ENCODE peak calls at places on chromosomes 5 and 9, in eight cellular contexts. One of them, this sample, is unnamed.

GRCh38 chr5:84274585-84275468 is 109.9 kb downstream of the EDIL3 start:
- DNase-seq in hepatocyte: peak
- DNase-seq in GM23248: peak
- DNase-seq in MM.1S: peak
- DNase-seq in OCI-LY7: peak
- DNase-seq in SK-N-SH: peak
- DNase-seq in PC-3: peak
- DNase-seq in GM23338: peak
- DNase-seq in this sample: peak

GRCh38 chr9:112711050-112711689 is 6.7 kb downstream of the INIP start:
- DNase-seq in hepatocyte: peak
- DNase-seq in GM23248: peak
- DNase-seq in MM.1S: no peak
- DNase-seq in OCI-LY7: peak
- DNase-seq in SK-N-SH: peak
- DNase-seq in PC-3: peak
- DNase-seq in GM23338: peak
- DNase-seq in this sample: peak

GRCh38 chr5:11719888-11720481 is 184.3 kb downstream of the CTNND2 start:
- DNase-seq in hepatocyte: peak
- DNase-seq in GM23248: peak
- DNase-seq in MM.1S: peak
- DNase-seq in OCI-LY7: peak
- DNase-seq in SK-N-SH: peak
- DNase-seq in PC-3: peak
- DNase-seq in GM23338: peak
- DNase-seq in this sample: peak

GRCh38 chr9:106590759-106591505 is 272.0 kb upstream of the ZNF462 start:
- DNase-seq in hepatocyte: no peak
- DNase-seq in GM23248: no peak
- DNase-seq in MM.1S: no peak
- DNase-seq in OCI-LY7: no peak
- DNase-seq in SK-N-SH: no peak
- DNase-seq in PC-3: no peak
- DNase-seq in GM23338: no peak
- DNase-seq in this sample: no peak

GRCh38 chr5:126351138-126351537 is 72.1 kb upstream of the GRAMD2B start:
- DNase-seq in hepatocyte: peak
- DNase-seq in GM23248: peak
- DNase-seq in MM.1S: no peak
- DNase-seq in OCI-LY7: no peak
- DNase-seq in SK-N-SH: no peak
- DNase-seq in PC-3: peak
- DNase-seq in GM23338: no peak
- DNase-seq in this sample: no peak

GRCh38 chr5:113606298-113607134 is 93.0 kb downstream of the YTHDC2 start:
- DNase-seq in hepatocyte: peak
- DNase-seq in GM23248: peak
- DNase-seq in MM.1S: peak
- DNase-seq in OCI-LY7: peak
- DNase-seq in SK-N-SH: peak
- DNase-seq in PC-3: peak
- DNase-seq in GM23338: peak
- DNase-seq in this sample: peak

GRCh38 chr5:163373401-163374066 is 63.9 kb upstream of the CCNG1 start:
- DNase-seq in hepatocyte: no peak
- DNase-seq in GM23248: no peak
- DNase-seq in MM.1S: no peak
- DNase-seq in OCI-LY7: no peak
- DNase-seq in SK-N-SH: no peak
- DNase-seq in PC-3: no peak
- DNase-seq in GM23338: no peak
- DNase-seq in this sample: no peak

GRCh38 chr9:33850267-33850629 is 33.3 kb downstream of the UBE2R2 start:
- DNase-seq in hepatocyte: no peak
- DNase-seq in GM23248: no peak
- DNase-seq in MM.1S: no peak
- DNase-seq in OCI-LY7: no peak
- DNase-seq in SK-N-SH: no peak
- DNase-seq in PC-3: no peak
- DNase-seq in GM23338: no peak
- DNase-seq in this sample: no peak

GRCh38 chr5:124239572-124239971 is 506.9 kb downstream of the ZNF608 start:
- DNase-seq in hepatocyte: no peak
- DNase-seq in GM23248: no peak
- DNase-seq in MM.1S: no peak
- DNase-seq in OCI-LY7: no peak
- DNase-seq in SK-N-SH: no peak
- DNase-seq in PC-3: no peak
- DNase-seq in GM23338: no peak
- DNase-seq in this sample: no peak

GRCh38 chr9:130327070-130327780 is 61.7 kb downstream of the HMCN2 start:
- DNase-seq in hepatocyte: no peak
- DNase-seq in GM23248: no peak
- DNase-seq in MM.1S: no peak
- DNase-seq in OCI-LY7: no peak
- DNase-seq in SK-N-SH: peak
- DNase-seq in PC-3: no peak
- DNase-seq in GM23338: peak
- DNase-seq in this sample: peak

GRCh38 chr5:172312286-172312685 is 28.7 kb upstream of the UBTD2 start:
- DNase-seq in hepatocyte: no peak
- DNase-seq in GM23248: peak
- DNase-seq in MM.1S: no peak
- DNase-seq in OCI-LY7: no peak
- DNase-seq in SK-N-SH: no peak
- DNase-seq in PC-3: no peak
- DNase-seq in GM23338: no peak
- DNase-seq in this sample: no peak

GRCh38 chr5:154131817-154132216 is 58.7 kb upstream of the GALNT10 start:
- DNase-seq in hepatocyte: no peak
- DNase-seq in GM23248: no peak
- DNase-seq in MM.1S: no peak
- DNase-seq in OCI-LY7: no peak
- DNase-seq in SK-N-SH: no peak
- DNase-seq in PC-3: no peak
- DNase-seq in GM23338: no peak
- DNase-seq in this sample: no peak

DNA sequence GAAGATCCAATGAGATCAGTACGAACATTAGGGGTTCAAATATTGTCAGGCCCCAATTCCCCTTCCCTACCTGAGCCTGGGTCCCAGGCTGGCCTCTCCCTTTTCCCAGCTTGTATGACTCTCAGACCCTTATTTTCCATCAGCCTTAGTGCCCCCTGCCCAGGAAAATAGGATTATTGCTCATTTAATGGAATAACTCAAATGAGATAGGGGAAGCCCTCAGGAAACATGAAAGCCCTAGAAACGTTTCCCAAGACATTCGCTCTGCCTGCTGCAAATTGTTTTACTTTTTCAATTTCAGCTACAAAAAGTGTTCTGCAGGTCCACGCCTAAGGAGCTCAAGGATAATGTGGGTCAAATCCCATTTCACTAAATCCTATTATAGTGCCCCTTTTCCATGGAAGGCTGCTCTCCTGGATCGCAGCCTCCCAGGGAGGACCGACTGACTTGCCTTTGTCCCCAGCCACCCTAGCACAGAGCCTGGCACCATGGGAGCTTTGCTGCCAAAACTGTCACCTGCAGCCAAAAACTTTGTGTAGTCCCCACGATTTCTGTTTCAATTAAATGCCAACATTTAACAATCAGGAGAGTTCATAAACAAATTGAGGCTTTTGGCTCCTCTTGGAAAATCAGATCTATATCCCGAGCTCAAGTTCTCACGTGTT is 46.9 kb downstream of the THOC3 start:
- DNase-seq in hepatocyte: no peak
- DNase-seq in GM23248: no peak
- DNase-seq in MM.1S: no peak
- DNase-seq in OCI-LY7: no peak
- DNase-seq in SK-N-SH: no peak
- DNase-seq in PC-3: no peak
- DNase-seq in GM23338: no peak
- DNase-seq in this sample: peak
- TF ChIP-seq EZH2phosphoT487 in hepatocyte: no peak
- TF ChIP-seq EZH2phosphoT487 in GM23248: no peak
- TF ChIP-seq EZH2phosphoT487 in MM.1S: no peak
- TF ChIP-seq EZH2phosphoT487 in OCI-LY7: no peak
- TF ChIP-seq EZH2phosphoT487 in SK-N-SH: no peak
- TF ChIP-seq EZH2phosphoT487 in PC-3: no peak
- TF ChIP-seq EZH2phosphoT487 in GM23338: no peak
- TF ChIP-seq EZH2phosphoT487 in this sample: peak

DNA sequence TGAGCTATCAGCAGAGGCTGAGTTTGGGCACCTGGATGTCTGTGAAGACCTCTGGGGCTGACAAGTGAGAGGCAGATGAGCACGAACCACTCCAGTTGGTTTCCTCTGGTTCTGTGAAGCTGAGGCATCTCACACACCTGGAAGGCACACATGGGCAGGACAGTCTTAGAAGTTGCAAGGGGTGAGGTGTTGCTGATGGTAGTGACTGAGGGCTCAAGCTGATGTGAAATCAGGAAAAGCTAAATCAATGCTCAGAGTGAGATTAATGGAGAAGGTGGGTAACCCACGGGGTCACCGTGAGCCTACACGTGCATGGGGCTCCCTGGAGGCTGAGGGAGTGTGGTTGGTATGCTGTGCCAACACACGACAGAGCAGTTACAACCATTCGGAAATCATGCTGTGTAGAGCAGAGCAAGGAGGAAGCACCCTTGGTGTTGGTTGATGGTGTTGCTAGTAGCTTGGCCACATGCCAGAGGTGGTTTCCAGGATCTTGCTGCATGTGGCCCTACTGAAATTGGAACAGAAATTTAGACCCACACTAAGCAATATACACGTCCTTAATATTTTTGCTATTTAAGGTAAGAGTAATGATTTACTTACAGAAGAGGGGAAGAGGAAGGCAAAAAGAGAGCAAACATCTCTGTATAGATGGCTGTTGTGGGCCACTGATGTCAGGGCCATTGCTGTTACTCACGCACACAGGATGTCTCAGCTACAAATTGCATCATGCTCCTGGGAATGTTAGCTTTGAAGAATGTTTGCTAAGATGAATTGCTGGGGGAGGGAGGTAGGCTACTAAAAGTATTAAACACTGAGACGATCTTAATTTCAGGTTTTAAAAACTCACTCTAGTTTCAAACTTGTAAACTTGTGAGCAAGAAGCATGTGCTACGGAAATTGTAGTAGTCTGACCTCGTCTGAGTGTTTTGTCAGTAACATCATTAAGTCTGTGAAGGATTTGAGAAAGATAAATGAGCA is 170.5 kb downstream of the ARHGEF28 start:
- DNase-seq in hepatocyte: peak
- DNase-seq in GM23248: peak
- DNase-seq in MM.1S: no peak
- DNase-seq in OCI-LY7: no peak
- DNase-seq in SK-N-SH: no peak
- DNase-seq in PC-3: peak
- DNase-seq in GM23338: no peak
- DNase-seq in this sample: no peak
- H3K4me2 ChIP-seq in hepatocyte: no peak
- H3K4me2 ChIP-seq in GM23248: peak
- H3K4me2 ChIP-seq in MM.1S: no peak
- H3K4me2 ChIP-seq in OCI-LY7: no peak
- H3K4me2 ChIP-seq in SK-N-SH: no peak
- H3K4me2 ChIP-seq in PC-3: peak
- H3K4me2 ChIP-seq in GM23338: no peak
- H3K4me2 ChIP-seq in this sample: no peak

GRCh38 chr5:170746952-170747340 is 36.6 kb upstream of the GABRP start:
- DNase-seq in hepatocyte: no peak
- DNase-seq in GM23248: no peak
- DNase-seq in MM.1S: no peak
- DNase-seq in OCI-LY7: no peak
- DNase-seq in SK-N-SH: no peak
- DNase-seq in PC-3: no peak
- DNase-seq in GM23338: no peak
- DNase-seq in this sample: no peak

GRCh38 chr5:170749911-170750431 is 33.6 kb upstream of the GABRP start:
- DNase-seq in hepatocyte: no peak
- DNase-seq in GM23248: no peak
- DNase-seq in MM.1S: no peak
- DNase-seq in OCI-LY7: no peak
- DNase-seq in SK-N-SH: no peak
- DNase-seq in PC-3: peak
- DNase-seq in GM23338: no peak
- DNase-seq in this sample: no peak

GRCh38 chr5:170747851-170748250 is 35.7 kb upstream of the GABRP start:
- DNase-seq in hepatocyte: no peak
- DNase-seq in GM23248: peak
- DNase-seq in MM.1S: no peak
- DNase-seq in OCI-LY7: no peak
- DNase-seq in SK-N-SH: peak
- DNase-seq in PC-3: no peak
- DNase-seq in GM23338: peak
- DNase-seq in this sample: peak

GRCh38 chr5:170747357-170747756 is 36.2 kb upstream of the GABRP start:
- DNase-seq in hepatocyte: no peak
- DNase-seq in GM23248: no peak
- DNase-seq in MM.1S: no peak
- DNase-seq in OCI-LY7: no peak
- DNase-seq in SK-N-SH: peak
- DNase-seq in PC-3: no peak
- DNase-seq in GM23338: no peak
- DNase-seq in this sample: no peak

DNA sequence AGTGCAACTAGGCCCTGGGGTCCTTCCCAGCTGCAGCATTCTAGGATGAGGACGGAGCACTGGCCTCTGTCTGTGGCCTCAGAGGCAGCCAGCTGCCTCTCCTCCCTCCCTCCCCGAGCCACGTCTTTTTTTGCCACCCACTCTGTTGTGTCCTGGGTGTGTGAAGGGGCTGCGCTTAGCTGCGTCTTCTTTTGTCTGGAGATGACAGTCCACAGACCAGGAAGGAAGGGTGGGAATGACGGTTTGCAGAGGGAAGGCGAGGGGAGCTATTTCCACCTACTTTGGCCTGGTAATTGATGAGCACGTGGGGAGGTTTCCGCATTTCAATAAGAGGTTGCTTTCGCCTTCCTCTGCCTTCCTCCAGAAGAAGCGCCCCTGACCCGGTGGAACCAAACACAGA is 34.5 kb upstream of the GABRP start:
- DNase-seq in hepatocyte: no peak
- DNase-seq in GM23248: no peak
- DNase-seq in MM.1S: no peak
- DNase-seq in OCI-LY7: no peak
- DNase-seq in SK-N-SH: no peak
- DNase-seq in PC-3: no peak
- DNase-seq in GM23338: peak
- DNase-seq in this sample: no peak
- H2AFZ ChIP-seq in hepatocyte: no peak
- H2AFZ ChIP-seq in GM23248: no peak
- H2AFZ ChIP-seq in MM.1S: no peak
- H2AFZ ChIP-seq in OCI-LY7: no peak
- H2AFZ ChIP-seq in SK-N-SH: no peak
- H2AFZ ChIP-seq in PC-3: no peak
- H2AFZ ChIP-seq in GM23338: no peak
- H2AFZ ChIP-seq in this sample: no peak

DNA sequence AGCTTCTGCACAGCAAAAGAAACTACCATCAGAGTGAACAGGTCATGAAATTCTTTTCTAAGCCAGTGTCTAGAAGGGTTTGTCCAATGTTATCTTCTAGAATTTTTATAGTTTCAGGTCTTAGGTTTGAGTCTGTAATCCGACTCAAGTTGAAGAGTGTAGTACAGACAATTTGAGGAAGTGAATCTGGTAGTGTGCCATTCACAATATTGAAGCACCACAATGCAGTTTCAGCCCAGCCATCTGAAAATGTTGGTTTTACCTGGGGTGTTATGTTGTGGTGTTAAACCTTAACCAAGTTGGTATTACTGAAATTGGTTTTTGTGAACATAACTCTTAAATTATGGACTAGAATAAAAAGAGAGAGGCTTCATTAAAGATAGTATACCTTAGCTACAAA is 77.2 kb downstream of the ADAMTS16 start:
- DNase-seq in hepatocyte: no peak
- DNase-seq in GM23248: no peak
- DNase-seq in MM.1S: peak
- DNase-seq in OCI-LY7: no peak
- DNase-seq in SK-N-SH: no peak
- DNase-seq in PC-3: no peak
- DNase-seq in GM23338: no peak
- DNase-seq in this sample: no peak
- TF ChIP-seq EZH2phosphoT487 in hepatocyte: no peak
- TF ChIP-seq EZH2phosphoT487 in GM23248: no peak
- TF ChIP-seq EZH2phosphoT487 in MM.1S: no peak
- TF ChIP-seq EZH2phosphoT487 in OCI-LY7: no peak
- TF ChIP-seq EZH2phosphoT487 in SK-N-SH: no peak
- TF ChIP-seq EZH2phosphoT487 in PC-3: no peak
- TF ChIP-seq EZH2phosphoT487 in GM23338: no peak
- TF ChIP-seq EZH2phosphoT487 in this sample: no peak